ENCODE peak calls at places on chromosomes 6 and 20, in five cellular contexts. Q is mesendoderm, Y is IMR-90, O is neuronal stem cell, E is H9. X is an unnamed sample. For H3K4me1, the result is how much of the 10 kb centered on the place peaks cover.

GRCh38 chr6:11350294-11350693 is 117.8 kb upstream of the NEDD9 start:
- DNase-seq in Q (no peak), Y (peak), O (no peak), E (no peak), X (peak)

GRCh38 chr6:26299286-26300042 is 65.5 kb upstream of the BTN3A2 start:
- DNase-seq in Q (peak), Y (no peak), O (no peak), E (no peak), X (no peak)

GRCh38 chr6:44000164-44000842 is 126.9 kb downstream of the MRPL14 start:
- DNase-seq in Q (peak), Y (peak), O (no peak), E (peak), X (peak)

GRCh38 chr6:139637766-139638165 is 263.3 kb upstream of the CITED2 start:
- DNase-seq in Q (no peak), Y (no peak), O (no peak), E (no peak), X (no peak)

GRCh38 chr6:81451787-81452186 is 300.7 kb downstream of the TENT5A start:
- DNase-seq in Q (peak), Y (peak), O (peak), E (no peak), X (peak)

GRCh38 chr20:39960522-39961420 is 728.3 kb downstream of the MAFB start:
- DNase-seq in Q (peak), Y (no peak), O (no peak), E (peak), X (no peak)

GRCh38 chr20:57772349-57772964 is 62.6 kb upstream of the PMEPA1 start:
- DNase-seq in Q (peak), Y (peak), O (no peak), E (peak), X (no peak)

GRCh38 chr6:1552296-1552761 is 57.4 kb upstream of the FOXC1 start:
- DNase-seq in Q (peak), Y (peak), O (no peak), E (no peak), X (no peak)

GRCh38 chr6:122476131-122476530 is 4.5 kb upstream of the SERINC1 start:
- DNase-seq in Q (peak), Y (peak), O (no peak), E (no peak), X (peak)

GRCh38 chr6:36204068-36204753 is 7.7 kb downstream of the BRPF3 start:
- DNase-seq in Q (no peak), Y (no peak), O (no peak), E (no peak), X (no peak)

GRCh38 chr6:140082867-140083297 is 708.4 kb upstream of the CITED2 start:
- DNase-seq in Q (no peak), Y (peak), O (no peak), E (no peak), X (peak)

GRCh38 chr20:52497731-52498130 is 306.2 kb upstream of the ZFP64 start:
- DNase-seq in Q (no peak), Y (peak), O (no peak), E (no peak), X (peak)

GRCh38 chr6:107398005-107398404 is 61.4 kb downstream of the PDSS2 start:
- DNase-seq in Q (no peak), Y (no peak), O (no peak), E (no peak), X (no peak)

GRCh38 chr6:20885076-20885475 is 350.8 kb downstream of the CDKAL1 start:
- DNase-seq in Q (no peak), Y (no peak), O (no peak), E (no peak), X (no peak)

GRCh38 chr20:25196701-25197120 is 1.2 kb downstream of the ENTPD6 start:
- DNase-seq in Q (peak), Y (no peak), O (no peak), E (no peak), X (no peak)

GRCh38 chr20:35909176-35909575 is 45.1 kb downstream of the SCAND1 start:
- DNase-seq in Q (no peak), Y (no peak), O (no peak), E (no peak), X (no peak)

GRCh38 chr20:2397595-2398145 is 17.0 kb downstream of the TGM6 start:
- DNase-seq in Q (no peak), Y (no peak), O (no peak), E (no peak), X (no peak)

GRCh38 chr6:169654590-169655391 is 47.0 kb downstream of the WDR27 start:
- DNase-seq in Q (no peak), Y (peak), O (no peak), E (no peak), X (no peak)

GRCh38 chr6:161166176-161166575 is 107.7 kb downstream of the AGPAT4 start:
- DNase-seq in Q (no peak), Y (no peak), O (no peak), E (no peak), X (no peak)

GRCh38 chr6:142380626-142381025 is 78.8 kb downstream of the ADGRG6 start:
- DNase-seq in Q (peak), Y (no peak), O (no peak), E (no peak), X (no peak)

GRCh38 chr6:143397229-143398222 is 53.0 kb downstream of the ADAT2 start:
- DNase-seq in Q (peak), Y (peak), O (no peak), E (peak), X (peak)

GRCh38 chr20:25046736-25047666 is 10.9 kb downstream of the ACSS1 start:
- DNase-seq in Q (no peak), Y (no peak), O (no peak), E (no peak), X (no peak)

GRCh38 chr6:159877256-159877808 is 13.5 kb upstream of the MAS1 start:
- DNase-seq in Q (no peak), Y (no peak), O (no peak), E (no peak), X (no peak)

GRCh38 chr6:33061987-33062386 is 11.5 kb downstream of the HLA-DPA1 start:
- DNase-seq in Q (no peak), Y (peak), O (no peak), E (no peak), X (peak)
- H3K4me1 ChIP-seq in Q (under half), Y (under half), O (under half), E (under half), X (under half)

GRCh38 chr6:150272264-150272975 is 96.4 kb upstream of the IYD start:
- DNase-seq in Q (no peak), Y (no peak), O (no peak), E (no peak), X (no peak)

GRCh38 chr6:150271172-150271500 is 97.7 kb upstream of the IYD start:
- DNase-seq in Q (no peak), Y (no peak), O (no peak), E (no peak), X (no peak)

GRCh38 chr6:150272976-150273315 is 95.9 kb upstream of the IYD start:
- DNase-seq in Q (no peak), Y (no peak), O (no peak), E (no peak), X (no peak)

GRCh38 chr6:150270330-150271052 is 98.3 kb upstream of the IYD start:
- DNase-seq in Q (no peak), Y (no peak), O (no peak), E (no peak), X (no peak)

DNA sequence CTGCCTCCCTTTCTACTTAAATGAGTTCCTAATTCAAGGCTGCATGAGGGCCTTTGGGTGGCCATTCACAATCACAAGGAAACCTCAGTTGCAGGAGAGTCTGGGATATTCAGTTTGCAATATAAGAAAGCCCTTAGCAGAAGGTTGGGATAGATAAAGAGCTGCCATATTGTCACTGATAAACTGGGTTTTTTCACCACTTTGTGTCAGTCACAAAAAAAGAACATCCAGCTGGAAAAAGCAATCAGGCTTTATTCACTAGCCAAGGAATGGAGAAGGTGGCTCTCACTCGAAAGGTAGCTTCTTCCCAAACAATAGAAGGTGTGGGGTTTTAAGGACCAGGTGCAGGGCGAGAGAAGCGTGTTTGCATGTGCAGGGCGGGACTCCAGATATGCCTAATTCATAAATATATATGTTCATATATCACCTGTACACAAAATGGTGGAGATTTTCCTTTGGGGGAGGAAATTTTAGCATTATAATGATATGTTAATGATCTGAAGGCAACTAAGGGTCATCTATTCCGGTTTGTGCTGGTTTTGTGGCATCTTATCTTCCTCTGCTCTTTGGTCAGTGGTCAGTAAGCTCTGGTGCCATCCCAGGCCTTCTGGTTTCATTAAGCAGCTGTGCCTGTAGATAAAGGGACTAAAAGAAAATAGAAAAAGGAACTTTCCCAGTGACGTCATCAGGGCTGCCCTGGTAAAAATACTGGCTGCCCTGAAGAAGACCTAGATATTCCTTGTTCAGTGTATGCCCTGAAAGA is 97.1 kb upstream of the IYD start:
- DNase-seq in Q (no peak), Y (no peak), O (no peak), E (no peak), X (no peak)
- H2BK15ac ChIP-seq in Q (no peak), Y (no peak), O (no peak), E (no peak), X (no peak)

DNA sequence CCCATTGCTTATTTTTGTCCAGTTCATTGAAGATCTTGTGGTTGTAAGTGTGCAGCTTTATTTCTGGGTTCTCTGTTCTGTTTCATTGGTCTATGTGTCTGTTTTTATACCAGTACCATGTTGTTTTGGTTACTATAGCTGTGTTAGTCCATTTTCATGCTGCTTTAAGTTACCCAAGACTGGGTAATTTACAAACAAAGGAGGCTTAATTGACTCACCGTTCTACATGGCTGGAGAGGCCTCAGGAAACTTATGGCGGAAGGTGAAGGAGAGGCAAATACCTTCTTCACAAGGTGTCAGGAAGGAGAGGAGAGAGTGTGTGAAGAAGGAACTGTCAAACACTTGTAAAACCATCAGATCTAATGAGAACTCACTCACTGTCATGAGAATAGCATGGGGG is 29.9 kb upstream of the FERMT1 start:
- DNase-seq in Q (peak), Y (no peak), O (no peak), E (no peak), X (no peak)
- H3K23ac ChIP-seq in Q (no peak), Y (no peak), O (no peak), E (no peak), X (no peak)

DNA sequence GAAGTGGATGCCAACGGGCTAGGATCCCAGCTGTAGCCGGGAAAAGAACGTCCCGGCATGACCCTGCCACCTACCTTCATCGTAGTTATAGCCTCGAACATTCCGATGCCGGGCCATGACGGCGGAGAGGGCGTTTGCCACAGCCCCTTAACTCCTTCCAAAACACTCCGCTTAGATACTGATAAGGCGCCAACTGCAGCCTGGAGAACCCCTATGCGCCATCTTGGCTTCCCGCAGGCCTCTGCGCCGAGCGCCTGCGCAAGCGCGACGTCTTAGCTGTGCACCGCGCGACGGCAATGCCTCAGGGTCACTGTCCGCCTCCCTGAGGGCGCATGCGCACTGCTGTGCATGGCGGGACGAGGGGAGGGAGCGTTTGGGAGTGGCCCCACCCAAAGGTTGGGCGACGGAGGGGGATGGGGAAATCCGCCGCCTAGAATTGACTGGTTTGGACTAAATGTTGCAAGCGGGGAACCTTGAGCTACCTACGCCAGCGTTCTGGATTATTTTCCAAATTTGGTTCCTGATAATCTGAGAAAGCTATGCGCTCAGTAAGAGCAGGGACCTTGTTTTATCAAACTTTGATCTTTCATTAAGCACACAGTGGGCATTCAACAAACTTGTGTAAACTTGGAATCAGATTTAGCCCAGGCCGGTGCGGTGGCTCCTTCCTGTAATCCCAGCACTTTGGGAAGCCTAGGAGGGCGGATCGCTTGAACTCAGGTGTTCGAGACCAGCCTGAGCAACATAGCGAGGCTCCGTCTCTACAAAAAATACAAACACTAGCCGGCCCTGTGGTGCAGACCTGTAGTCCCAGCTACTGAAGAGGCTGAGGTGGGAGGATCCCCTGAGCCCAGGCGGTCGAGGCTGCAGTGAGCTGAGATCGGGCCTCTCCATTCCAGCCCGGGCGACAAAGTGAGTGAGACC is at the start of gene HBS1L:
- DNase-seq in Q (peak), Y (peak), O (peak), E (peak), X (peak)
- H3K4me1 ChIP-seq in Q (under half), Y (under half), O (under half), E (under half), X (under half)

DNA sequence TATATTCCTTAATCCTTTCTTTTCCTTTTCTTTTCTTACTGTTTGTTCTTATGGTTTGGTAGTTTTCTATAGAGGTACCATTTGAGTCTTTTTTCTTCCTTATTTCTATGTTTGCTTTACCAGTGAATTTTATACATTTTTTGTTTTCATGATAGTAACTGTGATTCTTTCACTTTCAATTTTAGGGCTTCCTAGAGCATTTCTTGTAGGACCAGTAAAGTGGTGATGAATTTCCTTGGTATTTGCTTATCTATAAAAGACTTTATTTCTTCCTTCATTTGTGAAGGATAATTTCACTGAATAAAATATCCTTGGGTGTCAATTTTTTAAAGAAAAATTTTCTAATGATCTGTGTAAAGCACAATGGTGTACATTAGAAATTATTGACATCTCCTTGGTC is 637.4 kb downstream of the CD109 start:
- DNase-seq in Q (no peak), Y (peak), O (no peak), E (no peak), X (peak)
- H2BK15ac ChIP-seq in Q (no peak), Y (no peak), O (no peak), E (no peak), X (no peak)

GRCh38 chr20:728022-728944 is 40.0 kb downstream of the SLC52A3 start:
- DNase-seq in Q (peak), Y (peak), O (peak), E (peak), X (peak)

GRCh38 chr20:725491-725890 is 42.8 kb downstream of the SLC52A3 start:
- DNase-seq in Q (no peak), Y (no peak), O (no peak), E (no peak), X (no peak)

GRCh38 chr20:722822-723644 is 45.3 kb downstream of the SLC52A3 start:
- DNase-seq in Q (no peak), Y (no peak), O (no peak), E (no peak), X (no peak)

GRCh38 chr20:723756-724155 is 44.5 kb downstream of the SLC52A3 start:
- DNase-seq in Q (no peak), Y (no peak), O (no peak), E (peak), X (no peak)

DNA sequence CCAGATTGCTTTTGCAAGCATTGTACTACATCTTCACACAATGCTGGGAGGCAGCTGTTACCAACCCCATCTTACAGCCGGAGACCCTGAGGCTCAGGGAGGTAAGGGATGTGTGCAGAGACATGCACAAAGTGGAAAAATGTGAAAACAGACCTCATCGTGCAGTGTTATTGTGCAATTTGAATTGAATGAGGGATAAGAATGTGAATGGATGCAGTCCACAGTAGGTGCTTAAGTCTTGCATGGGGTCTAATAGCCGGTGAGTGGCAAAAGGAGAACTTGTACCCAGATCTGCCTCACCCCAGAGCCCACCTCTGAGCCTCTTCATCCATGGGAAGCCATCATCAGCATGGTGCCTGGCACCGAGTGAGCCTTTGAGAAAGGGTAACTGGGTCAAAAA is 42.1 kb downstream of the SLC52A3 start:
- DNase-seq in Q (no peak), Y (no peak), O (no peak), E (no peak), X (no peak)
- H3K23ac ChIP-seq in Q (no peak), Y (no peak), O (no peak), E (no peak), X (no peak)

GRCh38 chr20:62936996-62937352 is 973 bp upstream of the GID8 start:
- DNase-seq in Q (peak), Y (peak), O (no peak), E (no peak), X (peak)
- H3K4me1 ChIP-seq in Q (under half), Y (under half), O (under half), E (under half), X (under half)

GRCh38 chr20:37914672-37915433 is 11.9 kb downstream of the VSTM2L start:
- DNase-seq in Q (peak), Y (no peak), O (peak), E (peak), X (peak)
- H2BK15ac ChIP-seq in Q (no peak), Y (no peak), O (peak), E (no peak), X (peak)

GRCh38 chr6:5610640-5611039 is 349.3 kb downstream of the FARS2 start:
- DNase-seq in Q (no peak), Y (no peak), O (no peak), E (no peak), X (no peak)
- H3K23ac ChIP-seq in Q (no peak), Y (no peak), O (no peak), E (no peak), X (no peak)

GRCh38 chr6:24888967-24889366 is 46.8 kb downstream of the RIPOR2 start:
- DNase-seq in Q (no peak), Y (no peak), O (no peak), E (no peak), X (no peak)
- H3K4me1 ChIP-seq in Q (under half), Y (under half), O (under half), E (under half), X (under half)